ENCODE peak calls at places on chromosomes 5 and 9, in five cellular contexts. I, B, U, J and Z are unnamed samples.

GRCh38 chr5:113140837-113141661 is 164.5 kb downstream of the DCP2 start:
- ATAC-seq in I (no peak), B (no peak), U (no peak), J (no peak), Z (peak)

GRCh38 chr5:143679777-143680176 is 132.2 kb upstream of the HMHB1 start:
- ATAC-seq in I (no peak), B (no peak), U (no peak), J (no peak), Z (no peak)

GRCh38 chr9:132288956-132289355 is 65.8 kb downstream of the SETX start:
- ATAC-seq in I (no peak), B (no peak), U (peak), J (no peak), Z (no peak)

GRCh38 chr9:70156729-70157128 is 102.0 kb upstream of the SMC5 start:
- ATAC-seq in I (no peak), B (no peak), U (no peak), J (no peak), Z (no peak)

GRCh38 chr5:78779771-78780616 is 131.4 kb upstream of the LHFPL2 start:
- ATAC-seq in I (peak), B (no peak), U (peak), J (peak), Z (peak)

GRCh38 chr9:110303136-110303535 is 34.5 kb downstream of the TXNDC8 start:
- ATAC-seq in I (no peak), B (no peak), U (peak), J (no peak), Z (peak)

GRCh38 chr9:130204981-130205380 is 32.8 kb downstream of the NCS1 start:
- ATAC-seq in I (no peak), B (no peak), U (no peak), J (no peak), Z (no peak)

GRCh38 chr9:14271078-14271673 is 42.8 kb downstream of the NFIB start:
- ATAC-seq in I (peak), B (no peak), U (peak), J (no peak), Z (peak)

GRCh38 chr9:134568116-134568515 is 73.5 kb upstream of the COL5A1 start:
- ATAC-seq in I (no peak), B (no peak), U (no peak), J (no peak), Z (no peak)

GRCh38 chr5:94153736-94154450 is 412.5 kb upstream of the POU5F2 start:
- ATAC-seq in I (no peak), B (peak), U (no peak), J (no peak), Z (no peak)

GRCh38 chr5:173793677-173794570 is 94.2 kb upstream of the CPEB4 start:
- ATAC-seq in I (no peak), B (no peak), U (no peak), J (no peak), Z (no peak)

GRCh38 chr9:134597957-134598883 is 43.4 kb upstream of the COL5A1 start:
- ATAC-seq in I (no peak), B (no peak), U (peak), J (no peak), Z (no peak)

GRCh38 chr9:91572044-91572443 is 148.4 kb upstream of the NFIL3 start:
- ATAC-seq in I (no peak), B (no peak), U (no peak), J (no peak), Z (peak)

GRCh38 chr5:4018007-4018406 is 422.4 kb downstream of the IRX1 start:
- ATAC-seq in I (no peak), B (no peak), U (no peak), J (no peak), Z (no peak)

GRCh38 chr9:447230-448025 is 232.8 kb downstream of the DOCK8 start:
- ATAC-seq in I (peak), B (peak), U (peak), J (peak), Z (no peak)

GRCh38 chr5:106331415-106331814 is 1339.3 kb downstream of the EFNA5 start:
- ATAC-seq in I (no peak), B (no peak), U (no peak), J (no peak), Z (no peak)

GRCh38 chr9:15942806-15943424 is 390.1 kb downstream of the CCDC171 start:
- ATAC-seq in I (no peak), B (no peak), U (no peak), J (no peak), Z (no peak)

GRCh38 chr9:69056416-69056815 is 20.9 kb downstream of the FXN start:
- ATAC-seq in I (no peak), B (no peak), U (no peak), J (no peak), Z (no peak)

GRCh38 chr9:99433555-99433954 is 211.5 kb downstream of the SEC61B start:
- ATAC-seq in I (peak), B (peak), U (peak), J (peak), Z (peak)

GRCh38 chr5:75037106-75037505 is 15.3 kb downstream of the GCNT4 start:
- ATAC-seq in I (peak), B (no peak), U (no peak), J (peak), Z (no peak)

GRCh38 chr5:24609694-24610093 is 35.1 kb downstream of the CDH10 start:
- ATAC-seq in I (no peak), B (no peak), U (no peak), J (no peak), Z (no peak)

GRCh38 chr9:79731483-79731882 is 159.7 kb downstream of the TLE4 start:
- ATAC-seq in I (no peak), B (peak), U (no peak), J (no peak), Z (no peak)

GRCh38 chr5:159341914-159342313 is 11.6 kb upstream of the IL12B start:
- ATAC-seq in I (peak), B (no peak), U (peak), J (peak), Z (peak)

GRCh38 chr5:61290815-61291214 is 41.2 kb upstream of the ZSWIM6 start:
- ATAC-seq in I (no peak), B (no peak), U (no peak), J (no peak), Z (peak)

GRCh38 chr5:119943148-119943547 is 313.8 kb downstream of the FAM170A start:
- ATAC-seq in I (no peak), B (no peak), U (no peak), J (no peak), Z (no peak)

GRCh38 chr9:129591916-129592315 is 29.0 kb downstream of the C9orf50 start:
- ATAC-seq in I (no peak), B (no peak), U (no peak), J (no peak), Z (no peak)

GRCh38 chr5:65867509-65868195 is 58.7 kb upstream of the ERBIN start:
- ATAC-seq in I (no peak), B (no peak), U (no peak), J (no peak), Z (no peak)

GRCh38 chr5:5418006-5418405 is 4.5 kb upstream of the ICE1 start:
- ATAC-seq in I (no peak), B (no peak), U (no peak), J (no peak), Z (no peak)

GRCh38 chr9:25415723-25416122 is 262.5 kb downstream of the TUSC1 start:
- ATAC-seq in I (no peak), B (no peak), U (no peak), J (no peak), Z (no peak)

GRCh38 chr5:151589878-151590570 is 1.1 kb downstream of the FAT2 start:
- ATAC-seq in I (no peak), B (no peak), U (no peak), J (no peak), Z (no peak)

GRCh38 chr5:42235241-42235640 is 188.0 kb upstream of the GHR start:
- ATAC-seq in I (no peak), B (no peak), U (no peak), J (no peak), Z (no peak)

GRCh38 chr5:30874234-30875034 is 319.1 kb upstream of the CDH6 start:
- ATAC-seq in I (no peak), B (no peak), U (no peak), J (no peak), Z (no peak)

DNA sequence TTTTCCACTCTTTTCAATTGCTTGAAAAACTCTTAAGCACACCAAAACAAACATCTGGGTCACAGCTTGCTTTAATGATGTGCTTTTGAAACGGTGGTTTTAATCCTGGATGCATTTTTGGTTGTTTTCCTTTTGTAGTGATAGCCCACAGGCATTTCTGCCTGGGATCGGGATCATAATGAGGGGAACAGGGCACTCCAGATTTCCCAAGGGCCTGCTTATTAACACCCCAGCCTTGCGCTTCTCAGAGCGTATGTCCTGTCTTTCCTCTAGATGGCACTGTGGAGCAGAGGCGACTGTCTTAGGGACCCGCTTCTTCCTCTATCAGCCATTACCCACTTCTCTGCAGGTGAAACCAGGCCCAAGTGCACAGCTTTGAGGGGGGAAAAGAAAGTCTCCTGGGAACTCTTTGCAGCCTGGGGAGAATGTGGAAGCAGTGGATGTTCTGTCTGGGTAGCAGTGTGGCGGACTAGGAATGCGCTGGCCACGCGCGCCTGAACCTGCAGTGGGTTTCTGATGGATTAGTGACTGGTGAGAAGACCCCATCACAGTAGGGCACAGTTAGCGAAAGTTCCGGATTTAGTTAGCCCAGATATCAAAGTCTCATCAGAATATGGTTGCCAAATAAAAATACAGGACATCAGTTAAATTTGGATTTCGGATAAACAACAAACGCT is 190.1 kb downstream of the GNA14 start:
- ATAC-seq in I (peak), B (peak), U (peak), J (peak), Z (peak)
- TF ChIP-seq EP300 in I (no peak), B (no peak), U (no peak), J (no peak), Z (no peak)

GRCh38 chr9:127985011-127985410 is 4.2 kb upstream of the EEIG1 start:
- ATAC-seq in I (no peak), B (no peak), U (no peak), J (no peak), Z (no peak)
- TF ChIP-seq EP300 in I (no peak), B (no peak), U (no peak), J (no peak), Z (no peak)

DNA sequence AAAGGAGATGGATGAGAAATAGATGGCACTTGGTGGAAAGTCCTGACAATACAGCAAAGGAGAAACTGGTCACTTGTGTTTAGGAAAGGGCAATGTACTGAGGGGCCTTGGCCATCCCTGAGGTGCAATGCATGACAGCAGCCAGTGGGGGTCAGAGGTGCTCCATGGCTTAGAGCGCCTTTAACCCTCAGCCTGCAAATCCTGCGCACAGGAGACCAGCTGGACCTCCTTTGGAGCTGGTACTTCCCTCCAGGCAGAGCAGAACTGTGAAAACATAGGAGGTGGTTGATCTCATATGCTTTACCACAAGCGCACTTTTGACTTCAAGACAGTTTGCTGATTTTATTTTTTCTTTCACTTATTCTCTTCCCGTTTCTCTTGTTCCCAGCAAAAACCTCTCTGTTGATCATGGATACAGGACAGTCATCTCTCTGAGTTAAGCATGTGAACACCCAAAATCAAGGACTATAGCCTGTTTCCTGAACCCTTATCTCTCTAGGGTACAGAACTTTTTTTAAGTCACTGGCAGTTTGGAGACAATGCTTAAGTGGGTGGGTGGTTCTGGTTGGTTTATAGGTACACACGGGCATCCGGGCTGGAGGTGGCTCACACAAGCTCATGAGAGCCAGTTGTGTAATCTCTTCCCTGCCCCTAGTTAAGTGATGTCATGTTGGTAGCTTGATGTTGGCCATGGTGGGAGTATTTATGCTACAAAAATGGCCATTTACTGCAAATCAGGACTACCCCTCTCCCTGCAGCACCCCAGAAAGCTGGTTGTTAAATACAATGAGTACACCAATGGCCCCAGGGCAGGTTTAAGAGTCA is 37.6 kb upstream of the ANKRD55 start:
- ATAC-seq in I (peak), B (peak), U (peak), J (peak), Z (peak)
- TF ChIP-seq EP300 in I (no peak), B (no peak), U (no peak), J (no peak), Z (no peak)

GRCh38 chr9:78620303-78620702 is 323.4 kb downstream of the PSAT1 start:
- ATAC-seq in I (peak), B (no peak), U (no peak), J (no peak), Z (no peak)
- TF ChIP-seq EP300 in I (no peak), B (no peak), U (no peak), J (no peak), Z (no peak)

DNA sequence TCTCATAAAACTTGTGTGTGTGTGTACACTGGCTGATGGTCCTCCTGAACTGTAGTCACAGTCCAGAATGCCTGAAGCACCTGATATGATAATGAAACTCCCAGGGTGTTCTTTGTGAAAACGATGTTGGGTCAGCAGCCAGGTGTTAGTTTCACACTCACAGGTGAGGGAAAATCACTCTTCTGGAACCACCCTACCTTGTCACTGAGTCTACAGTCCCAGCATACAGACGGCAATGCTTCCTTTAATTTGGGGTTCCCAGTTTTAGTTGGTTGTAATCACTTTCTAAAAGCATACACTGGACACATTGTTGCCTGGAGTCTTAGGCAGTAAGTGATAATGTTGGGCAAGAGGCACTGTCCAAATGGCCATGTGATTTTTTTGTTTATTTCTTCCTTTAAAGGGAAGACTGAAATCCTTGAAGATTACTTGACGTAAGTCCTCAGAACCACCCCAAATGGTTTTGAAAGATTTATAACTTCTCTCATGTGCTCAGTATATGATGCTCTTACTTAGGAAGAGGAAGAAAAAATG is 18.2 kb upstream of the MGAT1 start:
- ATAC-seq in I (no peak), B (peak), U (no peak), J (peak), Z (peak)
- TF ChIP-seq EP300 in I (no peak), B (no peak), U (no peak), J (peak), Z (no peak)